ENCODE peak calls at places on chromosome 15, in eight cellular contexts. One of them, this sample, is unnamed.

GRCh38 chr15:45729146-45729545 is 94.3 kb downstream of the SQOR start:
- DNase-seq in K562: no peak
- DNase-seq in kidney tubule cell: peak; percentile 37
- DNase-seq in NCI-H69: no peak
- DNase-seq in nephron progenitor cell: no peak
- DNase-seq in left colon: no peak
- DNase-seq in midbrain: no peak
- DNase-seq in astrocyte: no peak
- DNase-seq in this sample: no peak

GRCh38 chr15:75599396-75599795 is 20.3 kb upstream of the PTPN9 start:
- DNase-seq in K562: no peak
- DNase-seq in kidney tubule cell: no peak
- DNase-seq in NCI-H69: no peak
- DNase-seq in nephron progenitor cell: no peak
- DNase-seq in left colon: no peak
- DNase-seq in midbrain: no peak
- DNase-seq in astrocyte: no peak
- DNase-seq in this sample: no peak

GRCh38 chr15:72818632-72819031 is 35.1 kb upstream of the ADPGK start:
- DNase-seq in K562: no peak
- DNase-seq in kidney tubule cell: no peak
- DNase-seq in NCI-H69: no peak
- DNase-seq in nephron progenitor cell: no peak
- DNase-seq in left colon: no peak
- DNase-seq in midbrain: no peak
- DNase-seq in astrocyte: no peak
- DNase-seq in this sample: no peak

GRCh38 chr15:89486726-89487050 is 9.7 kb downstream of the RHCG start:
- DNase-seq in K562: peak; percentile 77
- DNase-seq in kidney tubule cell: no peak
- DNase-seq in NCI-H69: peak; percentile 78
- DNase-seq in nephron progenitor cell: no peak
- DNase-seq in left colon: no peak
- DNase-seq in midbrain: no peak
- DNase-seq in astrocyte: no peak
- DNase-seq in this sample: no peak

GRCh38 chr15:84023636-84024035 is 211.9 kb upstream of the GOLGA6L4 start:
- DNase-seq in K562: peak; percentile 59
- DNase-seq in kidney tubule cell: peak; percentile 24
- DNase-seq in NCI-H69: peak; percentile 21
- DNase-seq in nephron progenitor cell: peak; percentile 16
- DNase-seq in left colon: no peak
- DNase-seq in midbrain: no peak
- DNase-seq in astrocyte: no peak
- DNase-seq in this sample: peak; percentile 39

GRCh38 chr15:96223939-96224338 is 106.6 kb upstream of the NR2F2 start:
- DNase-seq in K562: no peak
- DNase-seq in kidney tubule cell: no peak
- DNase-seq in NCI-H69: no peak
- DNase-seq in nephron progenitor cell: no peak
- DNase-seq in left colon: no peak
- DNase-seq in midbrain: no peak
- DNase-seq in astrocyte: no peak
- DNase-seq in this sample: no peak

GRCh38 chr15:34588046-34588674 is 4.7 kb upstream of the GOLGA8B start:
- DNase-seq in K562: peak; percentile 75
- DNase-seq in kidney tubule cell: peak; percentile 81
- DNase-seq in NCI-H69: peak; percentile 84
- DNase-seq in nephron progenitor cell: peak; percentile 52
- DNase-seq in left colon: peak; percentile 46
- DNase-seq in midbrain: peak; percentile 72
- DNase-seq in astrocyte: peak; percentile 72
- DNase-seq in this sample: peak; percentile 25

GRCh38 chr15:100572362-100572983 is 29.5 kb downstream of the LINS1 start:
- DNase-seq in K562: no peak
- DNase-seq in kidney tubule cell: no peak
- DNase-seq in NCI-H69: peak; percentile 14
- DNase-seq in nephron progenitor cell: no peak
- DNase-seq in left colon: no peak
- DNase-seq in midbrain: peak; percentile 5
- DNase-seq in astrocyte: no peak
- DNase-seq in this sample: no peak

GRCh38 chr15:40054746-40055575 is 16.0 kb upstream of the SRP14 start:
- DNase-seq in K562: no peak
- DNase-seq in kidney tubule cell: peak; percentile 82
- DNase-seq in NCI-H69: peak; percentile 78
- DNase-seq in nephron progenitor cell: peak; percentile 48
- DNase-seq in left colon: peak; percentile 67
- DNase-seq in midbrain: no peak
- DNase-seq in astrocyte: peak; percentile 47
- DNase-seq in this sample: no peak

GRCh38 chr15:63895194-63895593 is 61.4 kb upstream of the HERC1 start:
- DNase-seq in K562: peak; percentile 79
- DNase-seq in kidney tubule cell: no peak
- DNase-seq in NCI-H69: no peak
- DNase-seq in nephron progenitor cell: no peak
- DNase-seq in left colon: no peak
- DNase-seq in midbrain: no peak
- DNase-seq in astrocyte: no peak
- DNase-seq in this sample: no peak

GRCh38 chr15:42078903-42079302 is 15.5 kb downstream of the PLA2G4D start:
- DNase-seq in K562: no peak
- DNase-seq in kidney tubule cell: no peak
- DNase-seq in NCI-H69: no peak
- DNase-seq in nephron progenitor cell: no peak
- DNase-seq in left colon: no peak
- DNase-seq in midbrain: no peak
- DNase-seq in astrocyte: no peak
- DNase-seq in this sample: no peak

GRCh38 chr15:41806291-41807181 is 21.4 kb upstream of the JMJD7 start:
- DNase-seq in K562: no peak
- DNase-seq in kidney tubule cell: peak; percentile 79
- DNase-seq in NCI-H69: peak; percentile 4
- DNase-seq in nephron progenitor cell: no peak
- DNase-seq in left colon: no peak
- DNase-seq in midbrain: no peak
- DNase-seq in astrocyte: no peak
- DNase-seq in this sample: no peak

GRCh38 chr15:38042707-38043445 is 108.4 kb downstream of the TMCO5A start:
- DNase-seq in K562: no peak
- DNase-seq in kidney tubule cell: no peak
- DNase-seq in NCI-H69: no peak
- DNase-seq in nephron progenitor cell: no peak
- DNase-seq in left colon: no peak
- DNase-seq in midbrain: peak; percentile 31
- DNase-seq in astrocyte: no peak
- DNase-seq in this sample: no peak

GRCh38 chr15:28978011-28978378 is 92.2 kb downstream of the APBA2 start:
- DNase-seq in K562: no peak
- DNase-seq in kidney tubule cell: no peak
- DNase-seq in NCI-H69: peak; percentile 7
- DNase-seq in nephron progenitor cell: no peak
- DNase-seq in left colon: no peak
- DNase-seq in midbrain: no peak
- DNase-seq in astrocyte: no peak
- DNase-seq in this sample: no peak

GRCh38 chr15:69092159-69092558 is 68.3 kb upstream of the GLCE start:
- DNase-seq in K562: no peak
- DNase-seq in kidney tubule cell: peak; percentile 88
- DNase-seq in NCI-H69: no peak
- DNase-seq in nephron progenitor cell: no peak
- DNase-seq in left colon: no peak
- DNase-seq in midbrain: no peak
- DNase-seq in astrocyte: peak; percentile 72
- DNase-seq in this sample: no peak

GRCh38 chr15:61315471-61315870 is 86.4 kb upstream of the RORA start:
- DNase-seq in K562: no peak
- DNase-seq in kidney tubule cell: no peak
- DNase-seq in NCI-H69: no peak
- DNase-seq in nephron progenitor cell: no peak
- DNase-seq in left colon: no peak
- DNase-seq in midbrain: no peak
- DNase-seq in astrocyte: no peak
- DNase-seq in this sample: no peak

GRCh38 chr15:25061808-25062550 is 107.2 kb downstream of the SNRPN start:
- DNase-seq in K562: no peak
- DNase-seq in kidney tubule cell: no peak
- DNase-seq in NCI-H69: no peak
- DNase-seq in nephron progenitor cell: no peak
- DNase-seq in left colon: no peak
- DNase-seq in midbrain: no peak
- DNase-seq in astrocyte: no peak
- DNase-seq in this sample: no peak

GRCh38 chr15:39301589-39301999 is 279.3 kb upstream of the THBS1 start:
- DNase-seq in K562: no peak
- DNase-seq in kidney tubule cell: no peak
- DNase-seq in NCI-H69: no peak
- DNase-seq in nephron progenitor cell: no peak
- DNase-seq in left colon: no peak
- DNase-seq in midbrain: no peak
- DNase-seq in astrocyte: peak; percentile 66
- DNase-seq in this sample: no peak

GRCh38 chr15:88419830-88420229 is 47.4 kb downstream of the MRPL46 start:
- DNase-seq in K562: no peak
- DNase-seq in kidney tubule cell: peak; percentile 56
- DNase-seq in NCI-H69: no peak
- DNase-seq in nephron progenitor cell: no peak
- DNase-seq in left colon: no peak
- DNase-seq in midbrain: no peak
- DNase-seq in astrocyte: peak; percentile 79
- DNase-seq in this sample: no peak

GRCh38 chr15:70219256-70219919 is 121.7 kb upstream of the TLE3 start:
- DNase-seq in K562: no peak
- DNase-seq in kidney tubule cell: no peak
- DNase-seq in NCI-H69: peak; percentile 13
- DNase-seq in nephron progenitor cell: no peak
- DNase-seq in left colon: no peak
- DNase-seq in midbrain: no peak
- DNase-seq in astrocyte: no peak
- DNase-seq in this sample: no peak

GRCh38 chr15:83794209-83794608 is 140.3 kb downstream of the ADAMTSL3 start:
- DNase-seq in K562: no peak
- DNase-seq in kidney tubule cell: peak; percentile 13
- DNase-seq in NCI-H69: no peak
- DNase-seq in nephron progenitor cell: no peak
- DNase-seq in left colon: no peak
- DNase-seq in midbrain: no peak
- DNase-seq in astrocyte: no peak
- DNase-seq in this sample: no peak